ENCODE peak calls at places on chromosomes 5 and 9, in five cellular contexts. One of them, this sample, is unnamed.

GRCh38 chr5:138975098-138975847 is 100.1 kb upstream of the LRRTM2 start:
- DNase-seq in HepG2: no peak
- DNase-seq in WTC11: no peak
- DNase-seq in GM12878: no peak
- DNase-seq in K562: no peak
- DNase-seq in this sample: no peak

GRCh38 chr5:139138790-139139189 is 59.4 kb downstream of the SIL1 start:
- DNase-seq in WTC11: no peak
- DNase-seq in GM12878: no peak
- DNase-seq in K562: no peak
- DNase-seq in HepG2: peak
- DNase-seq in this sample: no peak

GRCh38 chr5:10849278-10849677 is 88.2 kb upstream of the DAP start:
- DNase-seq in WTC11: no peak
- DNase-seq in K562: no peak
- DNase-seq in GM12878: no peak
- DNase-seq in HepG2: no peak
- DNase-seq in this sample: no peak

GRCh38 chr5:59685806-59686205 is 207.7 kb downstream of the PDE4D start:
- DNase-seq in HepG2: no peak
- DNase-seq in GM12878: no peak
- DNase-seq in K562: no peak
- DNase-seq in WTC11: no peak
- DNase-seq in this sample: no peak

GRCh38 chr9:84703793-84704192 is 34.3 kb downstream of the NTRK2 start:
- DNase-seq in WTC11: no peak
- DNase-seq in K562: no peak
- DNase-seq in GM12878: no peak
- DNase-seq in HepG2: no peak
- DNase-seq in this sample: no peak

GRCh38 chr5:112551437-112552018 is 132.5 kb upstream of the EPB41L4A start:
- DNase-seq in HepG2: peak
- DNase-seq in K562: peak
- DNase-seq in WTC11: no peak
- DNase-seq in GM12878: no peak
- DNase-seq in this sample: peak

GRCh38 chr5:95043234-95043633 is 241.7 kb downstream of the MCTP1 start:
- DNase-seq in WTC11: no peak
- DNase-seq in HepG2: no peak
- DNase-seq in GM12878: no peak
- DNase-seq in K562: no peak
- DNase-seq in this sample: no peak

GRCh38 chr5:151742870-151743294 is 15.5 kb downstream of the ATOX1 start:
- DNase-seq in K562: peak
- DNase-seq in HepG2: peak
- DNase-seq in WTC11: peak
- DNase-seq in GM12878: no peak
- DNase-seq in this sample: peak

GRCh38 chr5:179494774-179495173 is 55.6 kb upstream of the RUFY1 start:
- DNase-seq in GM12878: no peak
- DNase-seq in HepG2: no peak
- DNase-seq in WTC11: no peak
- DNase-seq in K562: no peak
- DNase-seq in this sample: no peak

DNA sequence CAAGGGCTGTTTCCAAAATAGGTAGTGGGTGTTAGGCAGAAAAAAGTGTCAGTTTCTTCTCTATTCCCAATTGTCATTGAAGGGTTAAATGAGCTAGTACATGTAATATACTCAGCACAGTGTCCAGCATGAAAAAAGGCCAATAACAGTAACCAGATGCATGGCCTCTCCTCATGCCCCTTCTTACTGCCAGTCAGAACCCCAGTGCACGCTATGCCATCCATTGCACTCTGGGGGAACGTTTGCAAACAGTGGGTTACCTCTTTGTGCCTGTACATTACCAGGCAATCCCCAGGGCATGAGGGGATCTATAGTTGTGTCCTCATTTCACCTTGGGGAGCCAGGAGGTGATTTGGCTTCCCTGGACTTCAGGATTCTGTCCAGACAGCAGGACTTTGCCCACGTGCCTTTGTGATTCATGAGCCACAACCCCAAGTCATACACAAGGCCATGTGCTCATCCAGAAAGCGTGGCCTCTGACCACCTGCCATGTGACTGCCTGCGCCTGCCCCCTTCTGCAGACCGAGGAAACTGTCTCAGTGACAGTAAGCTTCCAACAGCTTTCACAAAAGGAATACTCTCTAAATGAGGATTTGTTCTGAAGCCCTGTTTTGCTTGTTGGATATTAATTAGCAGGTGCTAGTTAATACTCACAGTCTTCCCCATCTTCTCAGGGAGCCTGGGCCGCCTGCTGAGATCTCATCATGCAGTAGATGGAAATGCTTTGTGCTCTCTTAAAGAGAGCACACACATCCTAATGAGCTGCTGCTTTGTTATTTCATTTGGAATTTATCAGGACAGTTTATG is 36.8 kb upstream of the ANGPTL2 start:
- DNase-seq in K562: no peak
- DNase-seq in WTC11: peak
- DNase-seq in HepG2: peak
- DNase-seq in GM12878: no peak
- DNase-seq in this sample: peak
- TF ChIP-seq ESRRA in K562: no peak
- TF ChIP-seq ESRRA in WTC11: peak
- TF ChIP-seq ESRRA in HepG2: peak
- TF ChIP-seq ESRRA in GM12878: no peak
- TF ChIP-seq ESRRA in this sample: no peak

GRCh38 chr9:135864447-135865049 is 42.8 kb downstream of the CAMSAP1 start:
- DNase-seq in GM12878: no peak
- DNase-seq in HepG2: peak
- DNase-seq in WTC11: peak
- DNase-seq in K562: peak
- DNase-seq in this sample: peak
- TF ChIP-seq ESRRA in GM12878: no peak
- TF ChIP-seq ESRRA in HepG2: no peak
- TF ChIP-seq ESRRA in WTC11: no peak
- TF ChIP-seq ESRRA in K562: no peak
- TF ChIP-seq ESRRA in this sample: no peak

GRCh38 chr5:145495171-145495570 is 340.0 kb downstream of the PRELID2 start:
- DNase-seq in GM12878: no peak
- DNase-seq in K562: no peak
- DNase-seq in HepG2: no peak
- DNase-seq in WTC11: no peak
- DNase-seq in this sample: no peak

GRCh38 chr5:145495741-145496140 is 339.4 kb downstream of the PRELID2 start:
- DNase-seq in GM12878: no peak
- DNase-seq in WTC11: no peak
- DNase-seq in HepG2: peak
- DNase-seq in K562: no peak
- DNase-seq in this sample: peak

GRCh38 chr5:145499483-145499882 is 335.7 kb downstream of the PRELID2 start:
- DNase-seq in HepG2: no peak
- DNase-seq in WTC11: no peak
- DNase-seq in K562: no peak
- DNase-seq in GM12878: no peak
- DNase-seq in this sample: no peak

GRCh38 chr5:145493435-145493834 is 341.7 kb downstream of the PRELID2 start:
- DNase-seq in GM12878: no peak
- DNase-seq in WTC11: no peak
- DNase-seq in HepG2: no peak
- DNase-seq in K562: no peak
- DNase-seq in this sample: no peak

GRCh38 chr5:145497041-145497440 is 338.1 kb downstream of the PRELID2 start:
- DNase-seq in GM12878: no peak
- DNase-seq in K562: no peak
- DNase-seq in HepG2: no peak
- DNase-seq in WTC11: no peak
- DNase-seq in this sample: no peak
- TF ChIP-seq ESRRA in GM12878: no peak
- TF ChIP-seq ESRRA in K562: no peak
- TF ChIP-seq ESRRA in HepG2: no peak
- TF ChIP-seq ESRRA in WTC11: no peak
- TF ChIP-seq ESRRA in this sample: no peak

GRCh38 chr5:61280205-61280604 is 51.9 kb upstream of the ZSWIM6 start:
- DNase-seq in K562: no peak
- DNase-seq in GM12878: no peak
- DNase-seq in HepG2: no peak
- DNase-seq in WTC11: no peak
- DNase-seq in this sample: no peak
- TF ChIP-seq ESRRA in K562: no peak
- TF ChIP-seq ESRRA in GM12878: no peak
- TF ChIP-seq ESRRA in HepG2: no peak
- TF ChIP-seq ESRRA in WTC11: no peak
- TF ChIP-seq ESRRA in this sample: no peak

DNA sequence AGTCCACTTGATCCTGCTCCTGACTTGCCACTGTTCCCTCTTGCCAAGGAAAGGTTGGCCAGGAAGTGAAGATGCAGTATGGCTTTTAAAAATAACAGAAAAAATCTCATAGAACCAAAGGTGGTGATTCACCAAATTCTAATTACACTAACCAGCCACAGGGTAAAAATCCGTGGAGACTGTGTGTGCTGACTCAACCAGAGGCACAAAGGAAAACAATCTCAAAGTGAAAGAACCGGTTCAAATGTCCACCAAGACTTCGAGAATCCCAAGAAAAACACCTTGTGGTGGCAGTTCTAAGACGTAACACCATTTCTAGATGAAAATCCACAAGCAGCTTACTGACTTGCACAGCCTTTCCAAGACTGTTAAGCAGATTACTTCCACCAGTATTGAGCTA is 279.1 kb downstream of the TLE1 start:
- DNase-seq in WTC11: no peak
- DNase-seq in K562: no peak
- DNase-seq in GM12878: no peak
- DNase-seq in HepG2: no peak
- DNase-seq in this sample: peak
- TF ChIP-seq ESRRA in WTC11: no peak
- TF ChIP-seq ESRRA in K562: no peak
- TF ChIP-seq ESRRA in GM12878: no peak
- TF ChIP-seq ESRRA in HepG2: no peak
- TF ChIP-seq ESRRA in this sample: no peak

GRCh38 chr9:97773723-97774122 is 76.6 kb upstream of the XPA start:
- DNase-seq in GM12878: no peak
- DNase-seq in WTC11: no peak
- DNase-seq in K562: no peak
- DNase-seq in HepG2: no peak
- DNase-seq in this sample: no peak
- TF ChIP-seq ESRRA in GM12878: no peak
- TF ChIP-seq ESRRA in WTC11: no peak
- TF ChIP-seq ESRRA in K562: no peak
- TF ChIP-seq ESRRA in HepG2: no peak
- TF ChIP-seq ESRRA in this sample: no peak

DNA sequence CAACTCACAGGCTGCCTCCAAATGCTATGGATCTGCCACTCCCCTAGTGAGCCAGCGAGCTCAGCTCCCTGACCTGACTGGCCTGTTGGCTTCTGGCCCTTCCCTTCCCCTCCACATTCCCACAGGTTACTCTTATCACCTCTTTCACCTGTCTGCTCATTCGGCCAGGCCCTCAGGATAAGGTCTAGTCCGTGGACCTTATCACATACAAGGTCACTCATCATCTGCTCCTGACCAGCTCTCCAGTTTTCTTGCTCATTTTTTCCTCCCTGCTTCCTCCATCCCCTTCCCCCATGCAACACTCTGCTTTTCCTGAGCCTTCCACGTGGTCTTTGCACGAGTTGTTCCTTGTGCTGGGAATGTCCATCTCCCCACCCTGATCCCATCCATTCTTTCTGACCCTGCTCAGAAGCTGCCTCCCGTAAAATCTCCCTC is 25.9 kb upstream of the NDST1 start:
- DNase-seq in HepG2: no peak
- DNase-seq in GM12878: no peak
- DNase-seq in WTC11: no peak
- DNase-seq in K562: peak
- DNase-seq in this sample: no peak
- TF ChIP-seq ESRRA in HepG2: no peak
- TF ChIP-seq ESRRA in GM12878: no peak
- TF ChIP-seq ESRRA in WTC11: no peak
- TF ChIP-seq ESRRA in K562: peak
- TF ChIP-seq ESRRA in this sample: no peak

DNA sequence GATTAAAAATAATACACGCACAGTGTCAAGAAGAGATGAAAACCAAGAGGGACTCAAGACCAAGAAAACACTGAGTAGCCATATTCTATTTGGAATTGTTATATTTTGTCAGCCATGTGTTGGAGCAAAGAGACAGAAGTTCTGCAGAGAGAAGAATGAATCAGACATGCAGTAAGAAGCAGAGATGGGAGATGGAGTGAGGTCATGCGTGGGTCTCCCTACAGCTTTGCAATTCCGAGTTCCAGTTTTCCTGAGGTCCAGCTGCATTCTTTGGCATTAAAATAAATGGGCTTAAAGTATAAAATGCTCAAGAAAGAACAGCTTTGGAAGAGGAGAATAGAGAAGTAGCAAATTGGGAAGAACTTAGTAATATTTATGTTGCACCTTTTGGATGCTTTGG is 361.6 kb downstream of the NPR3 start:
- DNase-seq in GM12878: no peak
- DNase-seq in HepG2: no peak
- DNase-seq in K562: no peak
- DNase-seq in WTC11: no peak
- DNase-seq in this sample: no peak
- TF ChIP-seq ESRRA in GM12878: no peak
- TF ChIP-seq ESRRA in HepG2: no peak
- TF ChIP-seq ESRRA in K562: no peak
- TF ChIP-seq ESRRA in WTC11: no peak
- TF ChIP-seq ESRRA in this sample: no peak

GRCh38 chr5:149268928-149269557 is 2.6 kb upstream of the AFAP1L1 start:
- DNase-seq in WTC11: no peak
- DNase-seq in K562: peak
- DNase-seq in HepG2: peak
- DNase-seq in GM12878: no peak
- DNase-seq in this sample: peak
- TF ChIP-seq ESRRA in WTC11: no peak
- TF ChIP-seq ESRRA in K562: no peak
- TF ChIP-seq ESRRA in HepG2: no peak
- TF ChIP-seq ESRRA in GM12878: no peak
- TF ChIP-seq ESRRA in this sample: no peak

DNA sequence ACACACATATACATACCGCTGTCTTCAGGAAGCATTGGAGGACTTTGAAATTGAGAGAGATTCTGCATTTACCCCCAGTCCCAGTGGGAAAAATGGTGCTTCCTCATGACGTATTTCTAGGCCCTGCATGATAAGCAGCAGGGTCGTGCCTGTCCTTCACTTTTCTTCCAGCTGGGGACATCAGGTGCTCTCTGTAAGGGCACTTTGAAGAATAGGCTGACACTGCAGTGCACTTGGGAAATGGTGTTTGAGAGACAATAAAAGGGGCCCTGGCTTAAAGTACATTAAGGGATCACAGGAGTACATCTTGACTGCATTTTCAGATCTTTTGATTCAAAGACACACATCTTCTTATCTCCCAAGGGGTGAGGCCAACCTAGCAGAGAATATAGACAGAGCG is 437.8 kb downstream of the CSNK1G3 start:
- DNase-seq in HepG2: no peak
- DNase-seq in K562: no peak
- DNase-seq in GM12878: no peak
- DNase-seq in WTC11: no peak
- DNase-seq in this sample: no peak
- TF ChIP-seq ESRRA in HepG2: no peak
- TF ChIP-seq ESRRA in K562: no peak
- TF ChIP-seq ESRRA in GM12878: no peak
- TF ChIP-seq ESRRA in WTC11: no peak
- TF ChIP-seq ESRRA in this sample: no peak

This sample was measured in A549.